ENCODE peak calls at places on chromosomes 13 and 19, in five cellular contexts. R is nucleus accumbens; N is stimulated activated CD8-positive, alpha-beta memory T cell treated with anti-CD3 and anti-CD28 coated beads, Interleukin-7, amount 100 ng/mL, for 1 hour; I is LHCN-M2; Z is CD4-positive, CD25-positive, alpha-beta regulatory T cell. Q is an unnamed sample.

GRCh38 chr13:36436811-36437210 is 4.5 kb downstream of the CCNA1 start:
- DNase-seq in I (no peak), Z (no peak), N (no peak), R (no peak), Q (no peak)

GRCh38 chr13:20911037-20911436 is 8.5 kb upstream of the XPO4 start:
- DNase-seq in I (no peak), N (no peak), Z (no peak), R (no peak), Q (no peak)

GRCh38 chr19:55452381-55453325 is 8.8 kb downstream of the ISOC2 start:
- DNase-seq in Z (no peak), R (peak), N (no peak), I (peak), Q (peak)

GRCh38 chr13:68190826-68191225 is 960.7 kb upstream of the PCDH9 start:
- DNase-seq in N (no peak), R (no peak), Z (no peak), I (peak), Q (no peak)

GRCh38 chr19:1210227-1210538 is 4.6 kb downstream of the STK11 start:
- DNase-seq in I (no peak), Z (no peak), N (no peak), R (peak), Q (no peak)

GRCh38 chr19:49579193-49579592 is 1.2 kb downstream of the NOSIP start:
- DNase-seq in N (no peak), I (peak), R (no peak), Z (no peak), Q (no peak)

GRCh38 chr13:45500492-45501174 is 35.9 kb downstream of the COG3 start:
- DNase-seq in I (peak), N (no peak), Z (no peak), R (no peak), Q (no peak)

GRCh38 chr13:46134961-46135522 is 30.2 kb upstream of the CPB2 start:
- DNase-seq in N (no peak), I (no peak), Z (no peak), R (no peak), Q (no peak)

GRCh38 chr19:35240322-35240721 is 8.5 kb upstream of the LSR start:
- DNase-seq in I (no peak), N (no peak), Z (peak), R (no peak), Q (no peak)

GRCh38 chr19:4354897-4355296 is 11.5 kb downstream of the MPND start:
- DNase-seq in R (no peak), Z (no peak), I (no peak), N (no peak), Q (no peak)

GRCh38 chr19:49676136-49676689 is 858 bp upstream of the PRMT1 start:
- DNase-seq in R (peak), I (peak), Z (no peak), N (no peak), Q (peak)